ENCODE peak calls at places on chromosome 12, in four cellular contexts. One of them, this sample, is unnamed.

GRCh38 chr12:51196547-51196946 is 21.3 kb downstream of the POU6F1 start:
- DNase-seq in HCT116: no peak
- DNase-seq in K562: no peak
- DNase-seq in HepG2: no peak
- DNase-seq in this sample: no peak

GRCh38 chr12:104060791-104061190 is 3.5 kb upstream of the HCFC2 start:
- DNase-seq in HCT116: no peak
- DNase-seq in K562: no peak
- DNase-seq in HepG2: no peak
- DNase-seq in this sample: no peak

GRCh38 chr12:108568653-108569154 is 6.3 kb downstream of the ISCU start:
- DNase-seq in HCT116: no peak
- DNase-seq in K562: no peak
- DNase-seq in HepG2: no peak
- DNase-seq in this sample: no peak

GRCh38 chr12:105083041-105083440 is 1.2 kb downstream of the ALDH1L2 start:
- DNase-seq in HCT116: no peak
- DNase-seq in K562: no peak
- DNase-seq in HepG2: no peak
- DNase-seq in this sample: no peak

GRCh38 chr12:52358575-52359350 is 8.5 kb downstream of the KRT85 start:
- DNase-seq in HCT116: no peak
- DNase-seq in K562: no peak
- DNase-seq in HepG2: no peak
- DNase-seq in this sample: no peak

GRCh38 chr12:91492648-91493047 is 310.0 kb upstream of the DCN start:
- DNase-seq in HCT116: no peak
- DNase-seq in K562: no peak
- DNase-seq in HepG2: no peak
- DNase-seq in this sample: no peak

GRCh38 chr12:275784-276183 is 13.1 kb upstream of the SLC6A13 start:
- DNase-seq in HCT116: no peak
- DNase-seq in K562: no peak
- DNase-seq in HepG2: no peak
- DNase-seq in this sample: no peak

GRCh38 chr12:45729233-45730115 is at the start of gene ARID2:
- DNase-seq in HCT116: peak; percentile 38
- DNase-seq in K562: peak; percentile 49
- DNase-seq in HepG2: peak; percentile 14
- DNase-seq in this sample: no peak

GRCh38 chr12:94640134-94640928 is 10.0 kb downstream of the TMCC3 start:
- DNase-seq in HCT116: no peak
- DNase-seq in K562: no peak
- DNase-seq in HepG2: no peak
- DNase-seq in this sample: no peak

GRCh38 chr12:63480186-63480585 is 188.1 kb downstream of the DPY19L2 start:
- DNase-seq in HCT116: no peak
- DNase-seq in K562: no peak
- DNase-seq in HepG2: no peak
- DNase-seq in this sample: no peak

GRCh38 chr12:63212316-63212715 is 61.3 kb upstream of the AVPR1A start:
- DNase-seq in HCT116: no peak
- DNase-seq in K562: no peak
- DNase-seq in HepG2: no peak
- DNase-seq in this sample: no peak

GRCh38 chr12:40733871-40734270 is 41.6 kb downstream of the CNTN1 start:
- DNase-seq in HCT116: no peak
- DNase-seq in K562: no peak
- DNase-seq in HepG2: no peak
- DNase-seq in this sample: no peak

GRCh38 chr12:31234053-31234835 is 91.7 kb downstream of the SINHCAF start:
- DNase-seq in HCT116: no peak
- DNase-seq in K562: no peak
- DNase-seq in HepG2: no peak
- DNase-seq in this sample: no peak

GRCh38 chr12:31235868-31236395 is 90.0 kb downstream of the SINHCAF start:
- DNase-seq in HCT116: no peak
- DNase-seq in K562: no peak
- DNase-seq in HepG2: no peak
- DNase-seq in this sample: no peak

GRCh38 chr12:31236998-31237637 is 88.8 kb downstream of the SINHCAF start:
- DNase-seq in HCT116: no peak
- DNase-seq in K562: no peak
- DNase-seq in HepG2: no peak
- DNase-seq in this sample: no peak

GRCh38 chr12:31233061-31233730 is 92.8 kb downstream of the SINHCAF start:
- DNase-seq in HCT116: no peak
- DNase-seq in K562: no peak
- DNase-seq in HepG2: no peak
- DNase-seq in this sample: no peak

GRCh38 chr12:31234955-31235867 is 90.7 kb downstream of the SINHCAF start:
- DNase-seq in HCT116: peak; percentile 18
- DNase-seq in K562: peak; percentile 48
- DNase-seq in HepG2: peak; percentile 7
- DNase-seq in this sample: no peak
- TF ChIP-seq TCF7L2 in HCT116: no peak
- TF ChIP-seq TCF7L2 in K562: no peak
- TF ChIP-seq TCF7L2 in HepG2: no peak
- TF ChIP-seq TCF7L2 in this sample: no peak

GRCh38 chr12:81077329-81077685 is 572 bp upstream of the ACSS3 start:
- DNase-seq in HCT116: no peak
- DNase-seq in K562: no peak
- DNase-seq in HepG2: peak; percentile 79
- DNase-seq in this sample: no peak
- TF ChIP-seq SIN3A in HCT116: no peak
- TF ChIP-seq SIN3A in K562: no peak
- TF ChIP-seq SIN3A in HepG2: no peak
- TF ChIP-seq SIN3A in this sample: no peak

DNA sequence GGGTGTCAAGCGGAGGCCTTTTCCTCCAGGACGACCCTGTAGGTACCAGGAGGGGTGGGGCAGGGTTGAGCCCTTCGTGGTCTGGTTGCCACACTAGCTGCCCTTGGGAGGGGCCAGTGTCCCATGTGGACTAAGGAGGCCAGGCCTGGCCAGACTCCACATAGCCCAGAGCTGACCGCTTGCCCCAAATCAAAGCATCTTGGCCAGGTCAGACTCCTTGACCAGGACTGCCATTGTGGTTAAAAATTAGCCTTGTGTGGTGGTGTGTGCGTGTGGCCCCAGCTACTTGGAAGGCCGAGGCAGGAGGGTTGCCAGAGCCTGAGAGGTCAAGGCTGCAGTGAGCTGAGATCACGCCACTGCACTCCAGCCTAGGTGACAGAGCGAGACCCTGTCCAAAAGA is 24.8 kb downstream of the ALDH2 start:
- DNase-seq in HCT116: no peak
- DNase-seq in K562: no peak
- DNase-seq in HepG2: no peak
- DNase-seq in this sample: no peak
- H3K27ac ChIP-seq in HCT116: no peak overlapping the region
- H3K27ac ChIP-seq in K562: no peak overlapping the region
- H3K27ac ChIP-seq in HepG2: no peak overlapping the region
- H3K27ac ChIP-seq in this sample: no peak overlapping the region

GRCh38 chr12:111846016-111846415 is 4.0 kb downstream of the MAPKAPK5 start:
- DNase-seq in HCT116: no peak
- DNase-seq in K562: no peak
- DNase-seq in HepG2: no peak
- DNase-seq in this sample: no peak
- TF ChIP-seq TCF7L2 in HCT116: no peak
- TF ChIP-seq TCF7L2 in K562: no peak
- TF ChIP-seq TCF7L2 in HepG2: no peak
- TF ChIP-seq TCF7L2 in this sample: no peak

GRCh38 chr12:116714175-116714574 is 23.7 kb downstream of the SPRING1 start:
- DNase-seq in HCT116: no peak
- DNase-seq in K562: no peak
- DNase-seq in HepG2: no peak
- DNase-seq in this sample: no peak
- TF ChIP-seq SIN3A in HCT116: no peak
- TF ChIP-seq SIN3A in K562: no peak
- TF ChIP-seq SIN3A in HepG2: no peak
- TF ChIP-seq SIN3A in this sample: no peak

GRCh38 chr12:71157601-71158233 is at the start of gene TSPAN8:
- DNase-seq in HCT116: no peak
- DNase-seq in K562: no peak
- DNase-seq in HepG2: peak; percentile 64
- DNase-seq in this sample: no peak
- H3K27ac ChIP-seq in HCT116: no peak within 1 kb of the TSS
- H3K27ac ChIP-seq in K562: no peak within 1 kb of the TSS
- H3K27ac ChIP-seq in HepG2: peak within 1 kb of the TSS; percentile 54
- H3K27ac ChIP-seq in this sample: peak within 1 kb of the TSS; percentile 63

DNA sequence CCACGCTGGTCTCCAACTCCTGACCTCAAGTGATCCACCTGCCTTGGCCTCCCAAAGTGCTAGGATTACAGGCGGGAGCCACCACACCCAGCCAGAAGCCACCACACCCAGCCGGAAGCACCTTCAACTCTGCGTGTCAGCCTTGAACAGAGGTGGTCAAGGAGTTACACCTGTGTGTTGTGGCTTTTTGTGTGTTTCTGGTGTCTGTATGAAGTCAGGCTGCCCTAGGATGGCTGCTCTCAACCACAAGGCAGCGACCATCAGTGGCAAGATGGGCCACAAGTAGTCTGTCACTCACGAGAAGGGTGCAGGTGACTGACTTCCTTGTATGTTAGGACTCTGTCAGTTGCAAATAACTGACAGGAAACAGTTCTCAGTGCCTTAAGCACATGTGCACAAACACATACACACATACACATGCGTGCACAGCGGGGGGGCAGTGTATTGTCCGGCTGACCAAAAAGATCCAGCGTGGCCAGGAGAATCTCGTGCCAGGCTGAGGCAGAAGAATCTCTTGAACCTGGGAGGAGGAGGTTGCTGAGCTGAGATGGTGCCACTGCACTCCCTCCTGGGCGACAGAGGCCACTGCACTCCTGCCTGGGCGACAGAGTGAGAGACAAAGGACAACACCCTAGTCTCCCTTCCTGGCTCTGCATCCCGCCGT is 13.5 kb downstream of the P2RX4 start:
- DNase-seq in HCT116: no peak
- DNase-seq in K562: no peak
- DNase-seq in HepG2: no peak
- DNase-seq in this sample: no peak
- TF ChIP-seq TCF7L2 in HCT116: no peak
- TF ChIP-seq TCF7L2 in K562: no peak
- TF ChIP-seq TCF7L2 in HepG2: no peak
- TF ChIP-seq TCF7L2 in this sample: no peak

GRCh38 chr12:95836630-95837239 is 22.0 kb upstream of the SNRPF start:
- DNase-seq in HCT116: no peak
- DNase-seq in K562: no peak
- DNase-seq in HepG2: no peak
- DNase-seq in this sample: no peak
- TF ChIP-seq SIN3A in HCT116: no peak
- TF ChIP-seq SIN3A in K562: no peak
- TF ChIP-seq SIN3A in HepG2: no peak
- TF ChIP-seq SIN3A in this sample: no peak

This sample was measured in Panc1.